ENCODE peak calls at places on chromosomes 4 and X, in four cellular contexts. O is HepG2, N is SK-N-SH, X is HCT116. P is an unnamed sample.

GRCh38 chr4:14568356-14568755 is 433.9 kb upstream of the CPEB2 start:
- DNase-seq in O (no peak), N (no peak), X (no peak), P (no peak)

GRCh38 chrX:2697306-2697705 is 6.2 kb downstream of the CD99 start:
- DNase-seq in O (no peak), X (no peak), N (no peak), P (no peak)

GRCh38 chrX:66110112-66110511 is 53.9 kb upstream of the HEPH start:
- DNase-seq in N (peak; percentile 12), X (peak; percentile 3), O (no peak), P (no peak)

GRCh38 chr4:88162636-88163035 is 4.2 kb upstream of the ABCG2 start:
- DNase-seq in X (no peak), O (peak; percentile 66), N (no peak), P (no peak)

GRCh38 chrX:15606064-15606590 is 5.4 kb upstream of the ACE2 start:
- DNase-seq in X (no peak), N (no peak), O (no peak), P (no peak)

GRCh38 chr4:38889143-38889542 is 21.5 kb downstream of the FAM114A1 start:
- DNase-seq in X (peak; percentile 83), O (peak; percentile 74), N (no peak), P (no peak)

GRCh38 chr4:149825336-149825735 is 9.7 kb upstream of the IQCM start:
- DNase-seq in N (no peak), O (no peak), X (no peak), P (no peak)

GRCh38 chr4:31518796-31519250 is 798.7 kb downstream of the PCDH7 start:
- DNase-seq in X (peak; percentile 48), O (no peak), N (no peak), P (no peak)

GRCh38 chr4:176539091-176539784 is 219.5 kb downstream of the SPCS3 start:
- DNase-seq in X (no peak), O (no peak), N (no peak), P (no peak)

DNA sequence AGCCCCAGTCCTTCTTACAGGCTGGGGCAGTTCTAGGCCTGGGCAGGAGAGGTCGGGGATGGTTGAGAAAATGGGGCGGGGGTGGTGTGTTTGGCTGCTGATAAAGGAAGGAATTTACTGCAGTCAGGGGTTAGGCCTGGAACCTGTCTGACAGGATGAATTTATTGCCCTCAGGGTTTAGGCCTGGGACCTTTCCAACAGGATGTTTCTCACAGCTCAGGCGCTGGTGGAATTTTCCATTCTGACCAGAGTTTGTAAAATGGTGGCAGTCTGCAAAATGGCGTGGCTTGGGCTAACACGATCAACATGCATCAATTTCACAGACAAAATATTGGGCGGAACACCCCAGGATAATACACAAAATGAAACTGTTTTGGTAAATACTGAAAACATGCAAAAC is 83.5 kb upstream of the SPIN4 start:
- DNase-seq in N (no peak), O (no peak), X (peak; percentile 18), P (no peak)
- TF ChIP-seq POLR2AphosphoS5 in N (no peak), O (no peak), X (no peak), P (no peak)

DNA sequence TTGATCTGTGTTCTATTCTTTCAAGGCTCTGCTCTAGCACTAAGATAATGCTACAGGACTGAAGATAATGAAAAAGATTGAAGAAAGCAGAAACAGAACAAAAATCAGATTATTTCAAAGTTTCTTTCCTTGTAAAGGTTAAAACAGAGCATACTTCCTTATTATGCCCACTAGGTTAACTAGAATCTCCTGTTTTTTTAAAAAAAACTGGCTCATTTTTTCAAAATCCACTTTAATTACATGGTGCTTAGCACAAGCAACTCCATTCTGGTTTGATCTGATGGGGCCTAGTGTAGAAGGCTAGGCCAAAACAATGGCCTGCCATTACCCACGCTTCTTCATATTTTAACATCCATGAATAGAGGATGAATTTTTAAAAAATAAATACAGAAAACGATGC is 1.2 kb upstream of the UBA6 start:
- DNase-seq in O (no peak), N (no peak), X (no peak), P (no peak)
- H3K4me3 ChIP-seq in O (peak overlapping the region; percentile 56), N (peak overlapping the region; percentile 86), X (peak overlapping the region; percentile 94), P (peak overlapping the region; percentile 92)

GRCh38 chr4:1323635-1324442 is 23.2 kb upstream of the UVSSA start:
- DNase-seq in O (no peak), X (peak; percentile 63), N (no peak), P (peak; percentile 86)
- TF ChIP-seq SIN3A in O (no peak), X (peak; percentile 93), N (no peak), P (no peak)

GRCh38 chrX:11881485-11882170 is 123.6 kb downstream of the MSL3 start:
- DNase-seq in O (no peak), X (no peak), N (no peak), P (no peak)
- TF ChIP-seq POLR2AphosphoS5 in O (no peak), X (no peak), N (no peak), P (no peak)

GRCh38 chr4:83217721-83218522 is 66.7 kb downstream of the COQ2 start:
- DNase-seq in O (no peak), N (no peak), X (no peak), P (no peak)
- H3K4me3 ChIP-seq in O (no peak overlapping the region), N (no peak overlapping the region), X (no peak overlapping the region), P (no peak overlapping the region)

GRCh38 chr4:8175686-8176085 is 17.1 kb upstream of the ABLIM2 start:
- DNase-seq in X (no peak), O (no peak), N (no peak), P (no peak)

GRCh38 chr4:8177544-8177943 is 18.9 kb upstream of the ABLIM2 start:
- DNase-seq in N (peak; percentile 60), X (no peak), O (no peak), P (no peak)

GRCh38 chr4:8177956-8178355 is 19.3 kb upstream of the ABLIM2 start:
- DNase-seq in X (no peak), N (no peak), O (no peak), P (no peak)

GRCh38 chr4:8174970-8175369 is 16.4 kb upstream of the ABLIM2 start:
- DNase-seq in O (no peak), N (no peak), X (no peak), P (no peak)

GRCh38 chr4:8176547-8177399 is 18.2 kb upstream of the ABLIM2 start:
- DNase-seq in X (peak; percentile 19), N (peak; percentile 89), O (peak; percentile 65), P (peak; percentile 42)
- TF ChIP-seq SIN3A in X (no peak), N (no peak), O (no peak), P (no peak)

DNA sequence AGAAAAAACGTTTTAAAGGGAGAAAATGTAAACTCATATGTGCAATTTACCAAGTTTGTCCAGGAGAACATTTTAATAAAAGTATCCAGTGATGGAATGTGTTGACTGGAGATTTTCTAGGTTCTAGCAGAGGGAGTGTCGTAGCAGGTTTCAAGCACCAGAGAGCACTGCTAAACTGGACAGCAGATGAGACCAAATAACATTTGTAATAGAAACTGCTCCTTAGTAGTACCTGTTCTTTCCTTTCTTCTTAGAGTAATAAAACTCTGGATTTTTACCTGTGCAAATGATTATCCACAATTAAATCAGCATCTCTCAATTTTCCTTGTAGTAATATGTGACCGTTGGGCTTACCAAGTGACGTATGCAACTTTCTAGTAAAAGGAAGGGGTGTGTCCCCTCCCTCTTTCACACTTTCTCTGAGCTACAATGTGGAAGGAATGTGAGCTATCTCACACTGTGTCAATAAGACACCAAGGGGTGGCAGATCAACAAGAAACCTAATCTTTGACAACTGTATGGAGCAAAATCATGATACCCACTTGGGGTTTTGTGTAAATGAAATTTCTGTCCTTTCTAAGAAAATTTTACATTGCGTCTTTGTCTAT is 9.5 kb downstream of the HPGDS start:
- DNase-seq in N (no peak), X (no peak), O (peak; percentile 7), P (no peak)
- TF ChIP-seq POLR2AphosphoS5 in N (no peak), X (no peak), O (no peak), P (no peak)

GRCh38 chr4:155734951-155735350 is 23.9 kb upstream of the GUCY1B1 start:
- DNase-seq in O (no peak), N (no peak), X (no peak), P (no peak)
- H3K4me3 ChIP-seq in O (no peak overlapping the region), N (no peak overlapping the region), X (no peak overlapping the region), P (no peak overlapping the region)